ENCODE peak calls at places on chromosome 15, in five cellular contexts. Z, T, X, F and Q are unnamed samples.

GRCh38 chr15:48306639-48307038 is 24.6 kb upstream of the DUT start:
- DNase-seq in Z (no peak), T (no peak), X (no peak), F (no peak), Q (no peak)

GRCh38 chr15:45399381-45400212 is 21.3 kb upstream of the GATM start:
- DNase-seq in Z (no peak), T (no peak), X (peak), F (peak), Q (peak)

GRCh38 chr15:51499379-51499976 is 123.1 kb downstream of the DMXL2 start:
- DNase-seq in Z (no peak), T (no peak), X (peak), F (no peak), Q (peak)

GRCh38 chr15:43249699-43250203 is 17.0 kb downstream of the TGM5 start:
- DNase-seq in Z (no peak), T (no peak), X (no peak), F (no peak), Q (no peak)

GRCh38 chr15:40787344-40787841 is 17.6 kb downstream of the C15orf62 start:
- DNase-seq in Z (peak), T (no peak), X (no peak), F (no peak), Q (no peak)

GRCh38 chr15:63735449-63735848 is 98.3 kb downstream of the HERC1 start:
- DNase-seq in Z (no peak), T (no peak), X (no peak), F (no peak), Q (no peak)

GRCh38 chr15:61171190-61171589 is 57.9 kb downstream of the RORA start:
- DNase-seq in Z (no peak), T (no peak), X (no peak), F (no peak), Q (no peak)

GRCh38 chr15:28786521-28786920 is 61.9 kb downstream of the GOLGA6L7 start:
- DNase-seq in Z (no peak), T (no peak), X (no peak), F (no peak), Q (no peak)

GRCh38 chr15:47184405-47185221 is 532.7 kb upstream of the SEMA6D start:
- DNase-seq in Z (no peak), T (no peak), X (peak), F (peak), Q (peak)

GRCh38 chr15:69088300-69088965 is 72.0 kb upstream of the GLCE start:
- DNase-seq in Z (no peak), T (no peak), X (no peak), F (no peak), Q (no peak)

GRCh38 chr15:84142888-84143337 is 92.7 kb upstream of the GOLGA6L4 start:
- DNase-seq in Z (peak), T (peak), X (peak), F (peak), Q (peak)

GRCh38 chr15:41827290-41827879 is 507 bp upstream of the JMJD7 start:
- DNase-seq in Z (peak), T (peak), X (peak), F (no peak), Q (no peak)

GRCh38 chr15:41483115-41483514 is 10.6 kb upstream of the ITPKA start:
- DNase-seq in Z (no peak), T (no peak), X (no peak), F (no peak), Q (no peak)

GRCh38 chr15:87724330-87724729 is 532.2 kb downstream of the NTRK3 start:
- DNase-seq in Z (no peak), T (no peak), X (no peak), F (no peak), Q (no peak)

GRCh38 chr15:38872732-38873131 is 308.1 kb upstream of the RASGRP1 start:
- DNase-seq in Z (no peak), T (no peak), X (no peak), F (no peak), Q (no peak)

GRCh38 chr15:79475312-79475711 is 43.2 kb downstream of the MINAR1 start:
- DNase-seq in Z (no peak), T (no peak), X (no peak), F (no peak), Q (no peak)

GRCh38 chr15:74725241-74725774 is at the start of gene CYP1A1:
- DNase-seq in Z (peak), T (no peak), X (peak), F (no peak), Q (no peak)

GRCh38 chr15:65857718-65858402 is 11.4 kb upstream of the RAB11A start:
- DNase-seq in Z (no peak), T (no peak), X (no peak), F (no peak), Q (no peak)

GRCh38 chr15:49145651-49146609 is 9.5 kb downstream of the COPS2 start:
- DNase-seq in Z (no peak), T (peak), X (peak), F (no peak), Q (peak)

GRCh38 chr15:91482799-91483198 is 370.7 kb upstream of the SLCO3A1 start:
- DNase-seq in Z (no peak), T (no peak), X (no peak), F (no peak), Q (no peak)

GRCh38 chr15:68268405-68268804 is 9.1 kb upstream of the FEM1B start:
- DNase-seq in Z (no peak), T (no peak), X (no peak), F (no peak), Q (no peak)

GRCh38 chr15:79004336-79004735 is 59.5 kb upstream of the CTSH start:
- DNase-seq in Z (no peak), T (no peak), X (no peak), F (no peak), Q (no peak)

GRCh38 chr15:48986240-48986639 is 22.5 kb upstream of the SHC4 start:
- DNase-seq in Z (no peak), T (no peak), X (no peak), F (no peak), Q (no peak)

GRCh38 chr15:28943611-28944230 is 57.9 kb downstream of the APBA2 start:
- DNase-seq in Z (no peak), T (no peak), X (no peak), F (no peak), Q (no peak)

GRCh38 chr15:80275946-80276345 is 23.9 kb upstream of the CTXND1 start:
- DNase-seq in Z (no peak), T (no peak), X (no peak), F (peak), Q (no peak)

GRCh38 chr15:71011503-71012155 is 103.6 kb upstream of the THSD4 start:
- DNase-seq in Z (no peak), T (no peak), X (peak), F (peak), Q (no peak)

GRCh38 chr15:67187351-67187854 is 67.1 kb downstream of the AAGAB start:
- DNase-seq in Z (no peak), T (no peak), X (no peak), F (no peak), Q (no peak)

GRCh38 chr15:75237316-75237982 is 20.7 kb upstream of the GOLGA6C start:
- DNase-seq in Z (no peak), T (no peak), X (no peak), F (no peak), Q (no peak)